ENCODE peak calls at places on chromosomes 12 and 14, in five cellular contexts. One of them, this sample, is unnamed. For H3K79me1, the result is how much of the 10 kb centered on the place peaks cover.

GRCh38 chr14:100341301-100342031 is 18.3 kb downstream of the SLC25A47 start:
- DNase-seq in H1: no peak
- DNase-seq in trophoblast cell: peak
- DNase-seq in mesenchymal stem cell: peak
- DNase-seq in neuronal stem cell: no peak
- DNase-seq in this sample: no peak

GRCh38 chr14:74922752-74923401 is at the start of gene RPS6KL1:
- DNase-seq in H1: peak
- DNase-seq in neuronal stem cell: peak
- DNase-seq in mesenchymal stem cell: peak
- DNase-seq in trophoblast cell: peak
- DNase-seq in this sample: peak

GRCh38 chr14:24952851-24953666 is 96.9 kb downstream of the STXBP6 start:
- DNase-seq in mesenchymal stem cell: no peak
- DNase-seq in trophoblast cell: no peak
- DNase-seq in neuronal stem cell: no peak
- DNase-seq in H1: no peak
- DNase-seq in this sample: peak

GRCh38 chr12:117100251-117100650 is 1.0 kb upstream of the TESC start:
- DNase-seq in neuronal stem cell: peak
- DNase-seq in mesenchymal stem cell: peak
- DNase-seq in H1: no peak
- DNase-seq in trophoblast cell: peak
- DNase-seq in this sample: no peak

GRCh38 chr12:33786532-33786931 is 235.8 kb upstream of the ALG10 start:
- DNase-seq in mesenchymal stem cell: no peak
- DNase-seq in H1: no peak
- DNase-seq in neuronal stem cell: no peak
- DNase-seq in trophoblast cell: no peak
- DNase-seq in this sample: no peak

GRCh38 chr14:104694991-104695659 is 5.7 kb downstream of the INF2 start:
- DNase-seq in neuronal stem cell: no peak
- DNase-seq in mesenchymal stem cell: peak
- DNase-seq in H1: no peak
- DNase-seq in trophoblast cell: no peak
- DNase-seq in this sample: no peak

GRCh38 chr14:77660754-77661153 is 44.3 kb upstream of the SPTLC2 start:
- DNase-seq in neuronal stem cell: peak
- DNase-seq in trophoblast cell: no peak
- DNase-seq in mesenchymal stem cell: no peak
- DNase-seq in H1: no peak
- DNase-seq in this sample: no peak

GRCh38 chr14:55847766-55848165 is 267.8 kb downstream of the KTN1 start:
- DNase-seq in neuronal stem cell: no peak
- DNase-seq in trophoblast cell: peak
- DNase-seq in H1: no peak
- DNase-seq in mesenchymal stem cell: peak
- DNase-seq in this sample: no peak

GRCh38 chr14:23483216-23483854 is 13.8 kb downstream of the NGDN start:
- DNase-seq in mesenchymal stem cell: peak
- DNase-seq in trophoblast cell: no peak
- DNase-seq in neuronal stem cell: peak
- DNase-seq in H1: no peak
- DNase-seq in this sample: peak

GRCh38 chr12:28051516-28052456 is 79.3 kb upstream of the PTHLH start:
- DNase-seq in trophoblast cell: no peak
- DNase-seq in H1: no peak
- DNase-seq in mesenchymal stem cell: no peak
- DNase-seq in neuronal stem cell: no peak
- DNase-seq in this sample: no peak

GRCh38 chr14:96134508-96134907 is 70.1 kb upstream of the BDKRB2 start:
- DNase-seq in mesenchymal stem cell: no peak
- DNase-seq in H1: no peak
- DNase-seq in trophoblast cell: no peak
- DNase-seq in neuronal stem cell: no peak
- DNase-seq in this sample: no peak

GRCh38 chr12:77435446-77436091 is 370.2 kb upstream of the E2F7 start:
- DNase-seq in mesenchymal stem cell: no peak
- DNase-seq in neuronal stem cell: no peak
- DNase-seq in trophoblast cell: no peak
- DNase-seq in H1: no peak
- DNase-seq in this sample: no peak

GRCh38 chr12:29983917-29984316 is 200.2 kb upstream of the TMTC1 start:
- DNase-seq in mesenchymal stem cell: no peak
- DNase-seq in neuronal stem cell: no peak
- DNase-seq in H1: no peak
- DNase-seq in trophoblast cell: no peak
- DNase-seq in this sample: no peak

GRCh38 chr14:65940056-65940735 is 527.7 kb downstream of the FUT8 start:
- DNase-seq in H1: no peak
- DNase-seq in trophoblast cell: peak
- DNase-seq in mesenchymal stem cell: no peak
- DNase-seq in neuronal stem cell: no peak
- DNase-seq in this sample: peak

GRCh38 chr14:95273041-95273978 is 46.4 kb downstream of the CLMN start:
- DNase-seq in neuronal stem cell: no peak
- DNase-seq in mesenchymal stem cell: peak
- DNase-seq in H1: no peak
- DNase-seq in trophoblast cell: peak
- DNase-seq in this sample: no peak

GRCh38 chr12:12315838-12316237 is 34.2 kb downstream of the MANSC1 start:
- DNase-seq in neuronal stem cell: no peak
- DNase-seq in mesenchymal stem cell: no peak
- DNase-seq in H1: no peak
- DNase-seq in trophoblast cell: peak
- DNase-seq in this sample: no peak

GRCh38 chr12:90280033-90280432 is 571.4 kb upstream of the ATP2B1 start:
- DNase-seq in neuronal stem cell: no peak
- DNase-seq in mesenchymal stem cell: peak
- DNase-seq in H1: no peak
- DNase-seq in trophoblast cell: no peak
- DNase-seq in this sample: no peak

GRCh38 chr12:45946435-45946834 is 43.9 kb downstream of the SCAF11 start:
- DNase-seq in trophoblast cell: no peak
- DNase-seq in mesenchymal stem cell: no peak
- DNase-seq in H1: no peak
- DNase-seq in neuronal stem cell: no peak
- DNase-seq in this sample: no peak

GRCh38 chr14:35669782-35670181 is 135.8 kb downstream of the INSM2 start:
- DNase-seq in H1: no peak
- DNase-seq in trophoblast cell: peak
- DNase-seq in mesenchymal stem cell: peak
- DNase-seq in neuronal stem cell: no peak
- DNase-seq in this sample: no peak

GRCh38 chr14:38762436-38762835 is 340.6 kb downstream of the SEC23A start:
- DNase-seq in mesenchymal stem cell: no peak
- DNase-seq in neuronal stem cell: no peak
- DNase-seq in trophoblast cell: no peak
- DNase-seq in H1: no peak
- DNase-seq in this sample: no peak

GRCh38 chr14:76056128-76056527 is 70.6 kb downstream of the IFT43 start:
- DNase-seq in trophoblast cell: no peak
- DNase-seq in H1: no peak
- DNase-seq in neuronal stem cell: no peak
- DNase-seq in mesenchymal stem cell: peak
- DNase-seq in this sample: peak

GRCh38 chr12:75378354-75378753 is 12.5 kb upstream of the GLIPR1L2 start:
- DNase-seq in H1: no peak
- DNase-seq in neuronal stem cell: no peak
- DNase-seq in trophoblast cell: no peak
- DNase-seq in mesenchymal stem cell: peak
- DNase-seq in this sample: no peak

GRCh38 chr12:48029811-48030650 is 25.8 kb upstream of the COL2A1 start:
- DNase-seq in neuronal stem cell: no peak
- DNase-seq in H1: no peak
- DNase-seq in trophoblast cell: no peak
- DNase-seq in mesenchymal stem cell: no peak
- DNase-seq in this sample: no peak

GRCh38 chr14:81738946-81739659 is 205.4 kb upstream of the SEL1L start:
- DNase-seq in mesenchymal stem cell: no peak
- DNase-seq in trophoblast cell: no peak
- DNase-seq in neuronal stem cell: no peak
- DNase-seq in H1: no peak
- DNase-seq in this sample: no peak

GRCh38 chr14:59254146-59254910 is 65.9 kb downstream of the DAAM1 start:
- DNase-seq in H1: no peak
- DNase-seq in trophoblast cell: no peak
- DNase-seq in mesenchymal stem cell: peak
- DNase-seq in neuronal stem cell: no peak
- DNase-seq in this sample: no peak

GRCh38 chr12:52380271-52380694 is 5.2 kb downstream of the KRT84 start:
- DNase-seq in trophoblast cell: peak
- DNase-seq in neuronal stem cell: no peak
- DNase-seq in H1: no peak
- DNase-seq in mesenchymal stem cell: peak
- DNase-seq in this sample: peak

GRCh38 chr12:113297621-113298471 is 37.1 kb downstream of the SLC8B1 start:
- DNase-seq in neuronal stem cell: no peak
- DNase-seq in H1: no peak
- DNase-seq in mesenchymal stem cell: no peak
- DNase-seq in trophoblast cell: no peak
- DNase-seq in this sample: no peak

GRCh38 chr12:99387661-99388060 is 259.9 kb upstream of the GARIN6 start:
- DNase-seq in neuronal stem cell: no peak
- DNase-seq in mesenchymal stem cell: no peak
- DNase-seq in trophoblast cell: no peak
- DNase-seq in H1: no peak
- DNase-seq in this sample: no peak

GRCh38 chr12:191541-191940 is 22.4 kb downstream of the SLC6A12 start:
- DNase-seq in H1: no peak
- DNase-seq in mesenchymal stem cell: no peak
- DNase-seq in trophoblast cell: no peak
- DNase-seq in neuronal stem cell: no peak
- DNase-seq in this sample: no peak

GRCh38 chr12:91419809-91420208 is 237.2 kb upstream of the DCN start:
- DNase-seq in mesenchymal stem cell: no peak
- DNase-seq in trophoblast cell: no peak
- DNase-seq in neuronal stem cell: no peak
- DNase-seq in H1: no peak
- DNase-seq in this sample: no peak

GRCh38 chr12:1691123-1692007 is 495 bp downstream of the ADIPOR2 start:
- DNase-seq in H1: peak
- DNase-seq in mesenchymal stem cell: peak
- DNase-seq in neuronal stem cell: peak
- DNase-seq in trophoblast cell: peak
- DNase-seq in this sample: no peak

GRCh38 chr14:64682173-64682710 is 22.0 kb upstream of the PLEKHG3 start:
- DNase-seq in neuronal stem cell: no peak
- DNase-seq in mesenchymal stem cell: peak
- DNase-seq in trophoblast cell: no peak
- DNase-seq in H1: no peak
- DNase-seq in this sample: peak

GRCh38 chr14:40204441-40205175 is 772.4 kb upstream of the FBXO33 start:
- DNase-seq in neuronal stem cell: no peak
- DNase-seq in H1: no peak
- DNase-seq in trophoblast cell: no peak
- DNase-seq in mesenchymal stem cell: no peak
- DNase-seq in this sample: peak

GRCh38 chr12:64019654-64020053 is 175.2 kb downstream of the SRGAP1 start:
- DNase-seq in trophoblast cell: no peak
- DNase-seq in H1: no peak
- DNase-seq in neuronal stem cell: no peak
- DNase-seq in mesenchymal stem cell: no peak
- DNase-seq in this sample: no peak

GRCh38 chr12:128807161-128807724 is 16.5 kb downstream of the SLC15A4 start:
- DNase-seq in H1: no peak
- DNase-seq in trophoblast cell: peak
- DNase-seq in mesenchymal stem cell: no peak
- DNase-seq in neuronal stem cell: no peak
- DNase-seq in this sample: no peak

DNA sequence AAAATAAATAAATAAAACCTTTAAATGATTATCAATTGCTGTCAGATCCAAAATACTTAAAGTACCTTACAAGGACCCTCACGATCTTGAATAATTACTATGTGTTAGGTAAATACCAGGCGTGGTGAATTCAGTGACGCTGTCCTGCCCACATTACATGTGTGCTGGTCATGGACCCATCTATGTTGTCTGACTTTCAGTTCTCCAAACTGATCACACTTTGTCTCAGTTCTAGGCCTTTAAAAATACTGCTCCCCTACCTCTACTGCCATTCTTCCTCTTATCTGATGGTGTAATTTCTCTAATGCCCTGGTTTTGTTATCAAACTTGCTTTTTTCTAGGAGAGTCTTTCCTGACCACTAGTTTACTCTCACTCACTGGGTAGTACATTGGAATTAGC is 520.7 kb downstream of the TRHDE start:
- DNase-seq in mesenchymal stem cell: no peak
- DNase-seq in neuronal stem cell: no peak
- DNase-seq in H1: no peak
- DNase-seq in trophoblast cell: no peak
- DNase-seq in this sample: no peak
- H3K18ac ChIP-seq in mesenchymal stem cell: no peak
- H3K18ac ChIP-seq in neuronal stem cell: no peak
- H3K18ac ChIP-seq in H1: no peak
- H3K18ac ChIP-seq in trophoblast cell: no peak
- H3K18ac ChIP-seq in this sample: no peak

GRCh38 chr12:81377771-81378170 is 299.9 kb downstream of the ACSS3 start:
- DNase-seq in trophoblast cell: no peak
- DNase-seq in neuronal stem cell: no peak
- DNase-seq in mesenchymal stem cell: no peak
- DNase-seq in H1: no peak
- DNase-seq in this sample: no peak
- H2BK12ac ChIP-seq in trophoblast cell: no peak
- H2BK12ac ChIP-seq in neuronal stem cell: no peak
- H2BK12ac ChIP-seq in mesenchymal stem cell: no peak
- H2BK12ac ChIP-seq in H1: no peak
- H2BK12ac ChIP-seq in this sample: no peak

DNA sequence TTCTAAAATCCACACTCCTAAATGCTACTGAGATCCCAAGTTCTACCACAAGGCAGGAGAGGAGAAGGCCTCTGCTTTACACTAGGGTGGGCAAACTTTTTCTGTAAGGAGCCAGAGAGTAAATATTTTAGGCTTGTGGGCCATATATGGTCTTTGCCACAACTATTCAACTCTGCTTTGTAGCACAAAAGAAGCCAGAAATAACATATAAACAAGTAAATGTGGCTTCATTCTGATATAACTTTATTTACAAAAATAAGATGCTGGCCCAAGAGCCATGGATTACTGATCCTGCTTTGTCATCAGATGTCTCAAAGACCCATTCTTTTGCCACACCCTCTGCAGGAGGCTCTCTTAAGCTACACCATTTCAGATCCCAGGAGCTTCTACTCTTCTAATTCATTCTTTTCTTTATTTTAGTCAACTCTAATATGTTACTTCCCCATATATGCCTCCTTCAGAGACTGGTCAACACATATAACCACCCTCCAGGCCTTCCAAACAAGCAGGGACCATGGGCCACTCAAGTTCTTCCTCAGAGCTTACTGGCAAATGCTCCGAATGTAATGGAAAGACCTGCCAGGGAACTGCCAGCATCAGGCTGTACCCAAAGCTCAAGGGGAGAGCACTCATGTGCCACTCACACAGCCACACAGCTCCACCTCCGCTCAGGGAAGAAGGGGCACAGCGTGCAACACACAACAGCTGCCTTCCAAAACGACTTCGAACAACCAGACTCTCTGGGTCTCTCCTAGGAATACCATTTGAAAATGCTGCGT is 15.6 kb downstream of the APPL2 start:
- DNase-seq in H1: no peak
- DNase-seq in mesenchymal stem cell: no peak
- DNase-seq in trophoblast cell: no peak
- DNase-seq in neuronal stem cell: no peak
- DNase-seq in this sample: no peak
- H3K79me1 ChIP-seq in H1: under half
- H3K79me1 ChIP-seq in mesenchymal stem cell: under half
- H3K79me1 ChIP-seq in trophoblast cell: under half
- H3K79me1 ChIP-seq in neuronal stem cell: under half
- H3K79me1 ChIP-seq in this sample: under half

GRCh38 chr12:93572712-93573551 is 457 bp downstream of the SOCS2 start:
- DNase-seq in trophoblast cell: peak
- DNase-seq in neuronal stem cell: peak
- DNase-seq in mesenchymal stem cell: peak
- DNase-seq in H1: no peak
- DNase-seq in this sample: peak
- H3K18ac ChIP-seq in trophoblast cell: peak
- H3K18ac ChIP-seq in neuronal stem cell: peak
- H3K18ac ChIP-seq in mesenchymal stem cell: no peak
- H3K18ac ChIP-seq in H1: peak
- H3K18ac ChIP-seq in this sample: no peak

This sample was measured in H9.